ENCODE peak calls at places on chromosomes 7 and 10, in seven cellular contexts. H is A549, T is keratinocyte, P is uterus, S is H9, Z is body of pancreas, W is HCT116. Y is an unnamed sample. For H3K4me1, the result is how much of the 10 kb centered on the place peaks cover.

GRCh38 chr10:96500050-96500449 is 13.7 kb downstream of the TLL2 start:
- DNase-seq in H (no peak), T (no peak), P (no peak), S (no peak), Z (no peak), W (no peak), Y (no peak)

GRCh38 chr7:25029075-25029474 is 49.1 kb upstream of the OSBPL3 start:
- DNase-seq in H (no peak), T (no peak), P (no peak), S (no peak), Z (no peak), W (no peak), Y (no peak)

GRCh38 chr7:157689269-157690057 is 352.7 kb downstream of the DNAJB6 start:
- DNase-seq in H (no peak), T (no peak), P (no peak), S (no peak), Z (no peak), W (no peak), Y (no peak)

GRCh38 chr7:131071786-131072504 is 255.7 kb upstream of the MKLN1 start:
- DNase-seq in H (peak), T (no peak), P (peak), S (no peak), Z (peak), W (no peak), Y (peak)

GRCh38 chr10:74906631-74907030 is 80.2 kb downstream of the KAT6B start:
- DNase-seq in H (no peak), T (no peak), P (no peak), S (no peak), Z (no peak), W (no peak), Y (no peak)

GRCh38 chr10:22022257-22023051 is 18.9 kb upstream of the DNAJC1 start:
- DNase-seq in H (no peak), T (no peak), P (no peak), S (no peak), Z (no peak), W (no peak), Y (peak)

GRCh38 chr10:31936933-31937332 is 8.3 kb upstream of the ARHGAP12 start:
- DNase-seq in H (peak), T (no peak), P (no peak), S (no peak), Z (no peak), W (no peak), Y (no peak)

GRCh38 chr7:158683541-158683940 is 21.1 kb downstream of the NCAPG2 start:
- DNase-seq in H (no peak), T (no peak), P (no peak), S (no peak), Z (no peak), W (no peak), Y (no peak)

GRCh38 chr7:147249956-147250355 is 1133.4 kb downstream of the CNTNAP2 start:
- DNase-seq in H (peak), T (no peak), P (no peak), S (no peak), Z (no peak), W (no peak), Y (no peak)

GRCh38 chr7:37083311-37084096 is 359.2 kb upstream of the AOAH start:
- DNase-seq in H (no peak), T (no peak), P (peak), S (no peak), Z (no peak), W (no peak), Y (no peak)

GRCh38 chr10:18822156-18822555 is 162.9 kb downstream of the ARL5B start:
- DNase-seq in H (peak), T (no peak), P (no peak), S (no peak), Z (no peak), W (no peak), Y (peak)

GRCh38 chr7:124035706-124036105 is 2.8 kb upstream of the TMEM229A start:
- DNase-seq in H (no peak), T (no peak), P (no peak), S (no peak), Z (no peak), W (no peak), Y (no peak)

GRCh38 chr10:8811201-8811600 is 756.7 kb downstream of the GATA3 start:
- DNase-seq in H (no peak), T (no peak), P (no peak), S (no peak), Z (no peak), W (no peak), Y (no peak)

GRCh38 chr7:149422914-149423285 is 38.0 kb downstream of the ZNF777 start:
- DNase-seq in H (no peak), T (no peak), P (no peak), S (peak), Z (peak), W (no peak), Y (no peak)
- H3K27ac ChIP-seq in H (no peak), T (no peak), P (no peak), S (no peak), Z (peak), W (no peak), Y (no peak)

GRCh38 chr10:125156739-125157472 is 3.5 kb downstream of the CTBP2 start:
- DNase-seq in H (no peak), T (no peak), P (no peak), S (no peak), Z (peak), W (no peak), Y (no peak)
- H3K4me1 ChIP-seq in H (half or more), T (under half), P (under half), S (under half), Z (half or more), W (half or more), Y (under half)

GRCh38 chr7:127487381-127487780 is 94.9 kb upstream of the ZNF800 start:
- DNase-seq in H (no peak), T (no peak), P (no peak), S (no peak), Z (no peak), W (no peak), Y (no peak)
- TF ChIP-seq CTCF in H (no peak), T (no peak), P (no peak), S (no peak), Z (no peak), W (no peak), Y (no peak)

GRCh38 chr10:3893102-3893473 is 108.1 kb upstream of the KLF6 start:
- DNase-seq in H (no peak), T (no peak), P (no peak), S (no peak), Z (no peak), W (no peak), Y (no peak)
- H3K27ac ChIP-seq in H (peak), T (no peak), P (no peak), S (no peak), Z (no peak), W (no peak), Y (no peak)

GRCh38 chr10:110516815-110517492 is 19.2 kb downstream of the DUSP5 start:
- DNase-seq in H (no peak), T (no peak), P (no peak), S (no peak), Z (no peak), W (no peak), Y (no peak)

GRCh38 chr10:110513949-110514348 is 16.2 kb downstream of the DUSP5 start:
- DNase-seq in H (no peak), T (no peak), P (no peak), S (peak), Z (no peak), W (no peak), Y (no peak)

GRCh38 chr10:110512461-110513187 is 14.9 kb downstream of the DUSP5 start:
- DNase-seq in H (peak), T (no peak), P (no peak), S (no peak), Z (no peak), W (no peak), Y (no peak)

GRCh38 chr10:110511734-110512449 is 14.2 kb downstream of the DUSP5 start:
- DNase-seq in H (peak), T (no peak), P (no peak), S (no peak), Z (no peak), W (no peak), Y (no peak)

GRCh38 chr10:110514848-110515247 is 17.1 kb downstream of the DUSP5 start:
- DNase-seq in H (no peak), T (no peak), P (no peak), S (no peak), Z (no peak), W (no peak), Y (no peak)
- H3K4me1 ChIP-seq in H (under half), T (under half), P (under half), S (under half), Z (under half), W (under half), Y (under half)

Y was measured in OCI-LY7.